ENCODE peak calls at places on chromosomes 5 and 9, in four cellular contexts. One of them, this sample, is unnamed.

GRCh38 chr5:15105799-15106393 is 234.3 kb upstream of the ANKH start:
- DNase-seq in stimulated activated naive B cell treated with anti-CD40 and anti-IgM and Interleukin-4, amounts not matched to agents 10 μg/mL and 1 μg/mL and 100 μg/mL, for 72 hours: no peak
- DNase-seq in LHCN-M2: peak; percentile 57
- DNase-seq in HFF-Myc: peak; percentile 66
- DNase-seq in this sample: peak; percentile 62

GRCh38 chr9:2418619-2419018 is 203.0 kb upstream of the VLDLR start:
- DNase-seq in stimulated activated naive B cell treated with anti-CD40 and anti-IgM and Interleukin-4, amounts not matched to agents 10 μg/mL and 1 μg/mL and 100 μg/mL, for 72 hours: no peak
- DNase-seq in LHCN-M2: peak; percentile 67
- DNase-seq in HFF-Myc: peak; percentile 15
- DNase-seq in this sample: no peak

GRCh38 chr9:114691046-114691955 is 9.3 kb upstream of the TEX48 start:
- DNase-seq in stimulated activated naive B cell treated with anti-CD40 and anti-IgM and Interleukin-4, amounts not matched to agents 10 μg/mL and 1 μg/mL and 100 μg/mL, for 72 hours: peak; percentile 69
- DNase-seq in LHCN-M2: peak; percentile 95
- DNase-seq in HFF-Myc: peak; percentile 76
- DNase-seq in this sample: peak; percentile 23

GRCh38 chr5:22651355-22651754 is 201.8 kb downstream of the CDH12 start:
- DNase-seq in stimulated activated naive B cell treated with anti-CD40 and anti-IgM and Interleukin-4, amounts not matched to agents 10 μg/mL and 1 μg/mL and 100 μg/mL, for 72 hours: no peak
- DNase-seq in LHCN-M2: no peak
- DNase-seq in HFF-Myc: no peak
- DNase-seq in this sample: no peak

GRCh38 chr5:150163547-150164059 is 3.0 kb upstream of the CDX1 start:
- DNase-seq in stimulated activated naive B cell treated with anti-CD40 and anti-IgM and Interleukin-4, amounts not matched to agents 10 μg/mL and 1 μg/mL and 100 μg/mL, for 72 hours: no peak
- DNase-seq in LHCN-M2: no peak
- DNase-seq in HFF-Myc: no peak
- DNase-seq in this sample: no peak

GRCh38 chr5:26492835-26493459 is 545.4 kb downstream of the CDH9 start:
- DNase-seq in stimulated activated naive B cell treated with anti-CD40 and anti-IgM and Interleukin-4, amounts not matched to agents 10 μg/mL and 1 μg/mL and 100 μg/mL, for 72 hours: no peak
- DNase-seq in LHCN-M2: no peak
- DNase-seq in HFF-Myc: no peak
- DNase-seq in this sample: no peak

GRCh38 chr5:147369742-147370374 is 135.0 kb downstream of the STK32A start:
- DNase-seq in stimulated activated naive B cell treated with anti-CD40 and anti-IgM and Interleukin-4, amounts not matched to agents 10 μg/mL and 1 μg/mL and 100 μg/mL, for 72 hours: no peak
- DNase-seq in LHCN-M2: peak; percentile 20
- DNase-seq in HFF-Myc: no peak
- DNase-seq in this sample: peak; percentile 47

GRCh38 chr5:172334641-172335040 is 51.1 kb upstream of the UBTD2 start:
- DNase-seq in stimulated activated naive B cell treated with anti-CD40 and anti-IgM and Interleukin-4, amounts not matched to agents 10 μg/mL and 1 μg/mL and 100 μg/mL, for 72 hours: no peak
- DNase-seq in LHCN-M2: no peak
- DNase-seq in HFF-Myc: no peak
- DNase-seq in this sample: no peak

GRCh38 chr9:95092321-95093072 is 225.0 kb downstream of the FANCC start:
- DNase-seq in stimulated activated naive B cell treated with anti-CD40 and anti-IgM and Interleukin-4, amounts not matched to agents 10 μg/mL and 1 μg/mL and 100 μg/mL, for 72 hours: no peak
- DNase-seq in LHCN-M2: peak; percentile 98
- DNase-seq in HFF-Myc: no peak
- DNase-seq in this sample: peak; percentile 20

GRCh38 chr5:132495063-132495671 is 4.6 kb upstream of the IRF1 start:
- DNase-seq in stimulated activated naive B cell treated with anti-CD40 and anti-IgM and Interleukin-4, amounts not matched to agents 10 μg/mL and 1 μg/mL and 100 μg/mL, for 72 hours: no peak
- DNase-seq in LHCN-M2: no peak
- DNase-seq in HFF-Myc: no peak
- DNase-seq in this sample: no peak

GRCh38 chr9:88538311-88539085 is 3.5 kb downstream of the NXNL2 start:
- DNase-seq in stimulated activated naive B cell treated with anti-CD40 and anti-IgM and Interleukin-4, amounts not matched to agents 10 μg/mL and 1 μg/mL and 100 μg/mL, for 72 hours: no peak
- DNase-seq in LHCN-M2: no peak
- DNase-seq in HFF-Myc: no peak
- DNase-seq in this sample: no peak

GRCh38 chr5:111676926-111677415 is 80.0 kb downstream of the NREP start:
- DNase-seq in stimulated activated naive B cell treated with anti-CD40 and anti-IgM and Interleukin-4, amounts not matched to agents 10 μg/mL and 1 μg/mL and 100 μg/mL, for 72 hours: no peak
- DNase-seq in LHCN-M2: no peak
- DNase-seq in HFF-Myc: no peak
- DNase-seq in this sample: no peak

GRCh38 chr5:134132372-134133212 is 18.1 kb downstream of the TCF7 start:
- DNase-seq in stimulated activated naive B cell treated with anti-CD40 and anti-IgM and Interleukin-4, amounts not matched to agents 10 μg/mL and 1 μg/mL and 100 μg/mL, for 72 hours: peak; percentile 71
- DNase-seq in LHCN-M2: no peak
- DNase-seq in HFF-Myc: no peak
- DNase-seq in this sample: no peak

GRCh38 chr5:67163863-67164595 is 32.6 kb downstream of the CD180 start:
- DNase-seq in stimulated activated naive B cell treated with anti-CD40 and anti-IgM and Interleukin-4, amounts not matched to agents 10 μg/mL and 1 μg/mL and 100 μg/mL, for 72 hours: no peak
- DNase-seq in LHCN-M2: no peak
- DNase-seq in HFF-Myc: no peak
- DNase-seq in this sample: no peak

GRCh38 chr9:16485575-16486321 is 384.7 kb downstream of the BNC2 start:
- DNase-seq in stimulated activated naive B cell treated with anti-CD40 and anti-IgM and Interleukin-4, amounts not matched to agents 10 μg/mL and 1 μg/mL and 100 μg/mL, for 72 hours: no peak
- DNase-seq in LHCN-M2: no peak
- DNase-seq in HFF-Myc: no peak
- DNase-seq in this sample: no peak

GRCh38 chr5:92559743-92560142 is 1021.3 kb downstream of the NR2F1-AS1 start:
- DNase-seq in stimulated activated naive B cell treated with anti-CD40 and anti-IgM and Interleukin-4, amounts not matched to agents 10 μg/mL and 1 μg/mL and 100 μg/mL, for 72 hours: no peak
- DNase-seq in LHCN-M2: peak; percentile 72
- DNase-seq in HFF-Myc: no peak
- DNase-seq in this sample: peak; percentile 73

GRCh38 chr9:19127881-19128719 is 808 bp upstream of the PLIN2 start:
- DNase-seq in stimulated activated naive B cell treated with anti-CD40 and anti-IgM and Interleukin-4, amounts not matched to agents 10 μg/mL and 1 μg/mL and 100 μg/mL, for 72 hours: no peak
- DNase-seq in LHCN-M2: peak; percentile 33
- DNase-seq in HFF-Myc: no peak
- DNase-seq in this sample: peak; percentile 59

GRCh38 chr5:158522761-158523160 is 577.0 kb downstream of the EBF1 start:
- DNase-seq in stimulated activated naive B cell treated with anti-CD40 and anti-IgM and Interleukin-4, amounts not matched to agents 10 μg/mL and 1 μg/mL and 100 μg/mL, for 72 hours: no peak
- DNase-seq in LHCN-M2: no peak
- DNase-seq in HFF-Myc: no peak
- DNase-seq in this sample: no peak

GRCh38 chr9:81690251-81690851 is 1.0 kb upstream of the TLE1 start:
- DNase-seq in stimulated activated naive B cell treated with anti-CD40 and anti-IgM and Interleukin-4, amounts not matched to agents 10 μg/mL and 1 μg/mL and 100 μg/mL, for 72 hours: no peak
- DNase-seq in LHCN-M2: peak; percentile 19
- DNase-seq in HFF-Myc: no peak
- DNase-seq in this sample: no peak

GRCh38 chr9:90162819-90163218 is 479.8 kb downstream of the DIRAS2 start:
- DNase-seq in stimulated activated naive B cell treated with anti-CD40 and anti-IgM and Interleukin-4, amounts not matched to agents 10 μg/mL and 1 μg/mL and 100 μg/mL, for 72 hours: no peak
- DNase-seq in LHCN-M2: no peak
- DNase-seq in HFF-Myc: no peak
- DNase-seq in this sample: no peak

GRCh38 chr9:137049544-137050449 is 3.8 kb upstream of the NPDC1 start:
- DNase-seq in stimulated activated naive B cell treated with anti-CD40 and anti-IgM and Interleukin-4, amounts not matched to agents 10 μg/mL and 1 μg/mL and 100 μg/mL, for 72 hours: no peak
- DNase-seq in LHCN-M2: no peak
- DNase-seq in HFF-Myc: no peak
- DNase-seq in this sample: peak; percentile 42

GRCh38 chr5:95835682-95836405 is 13.3 kb upstream of the GLRX start:
- DNase-seq in stimulated activated naive B cell treated with anti-CD40 and anti-IgM and Interleukin-4, amounts not matched to agents 10 μg/mL and 1 μg/mL and 100 μg/mL, for 72 hours: no peak
- DNase-seq in LHCN-M2: no peak
- DNase-seq in HFF-Myc: no peak
- DNase-seq in this sample: peak; percentile 22

GRCh38 chr5:79236970-79237734 is 1.2 kb downstream of the JMY start:
- DNase-seq in stimulated activated naive B cell treated with anti-CD40 and anti-IgM and Interleukin-4, amounts not matched to agents 10 μg/mL and 1 μg/mL and 100 μg/mL, for 72 hours: peak; percentile 19
- DNase-seq in LHCN-M2: peak; percentile 18
- DNase-seq in HFF-Myc: no peak
- DNase-seq in this sample: peak; percentile 41

GRCh38 chr5:119250946-119251901 is 104.6 kb upstream of the TNFAIP8 start:
- DNase-seq in stimulated activated naive B cell treated with anti-CD40 and anti-IgM and Interleukin-4, amounts not matched to agents 10 μg/mL and 1 μg/mL and 100 μg/mL, for 72 hours: no peak
- DNase-seq in LHCN-M2: no peak
- DNase-seq in HFF-Myc: no peak
- DNase-seq in this sample: no peak

GRCh38 chr5:158384535-158385421 is 525.8 kb upstream of the CLINT1 start:
- DNase-seq in stimulated activated naive B cell treated with anti-CD40 and anti-IgM and Interleukin-4, amounts not matched to agents 10 μg/mL and 1 μg/mL and 100 μg/mL, for 72 hours: no peak
- DNase-seq in LHCN-M2: peak; percentile 99
- DNase-seq in HFF-Myc: peak; percentile 83
- DNase-seq in this sample: peak; percentile 79

GRCh38 chr5:157511656-157512644 is 51.9 kb downstream of the NIPAL4 start:
- DNase-seq in stimulated activated naive B cell treated with anti-CD40 and anti-IgM and Interleukin-4, amounts not matched to agents 10 μg/mL and 1 μg/mL and 100 μg/mL, for 72 hours: no peak
- DNase-seq in LHCN-M2: peak; percentile 99
- DNase-seq in HFF-Myc: peak; percentile 94
- DNase-seq in this sample: peak; percentile 98

This sample was measured in endothelial cell of umbilical vein.